ENCODE peak calls at places on chromosomes 4 and X, in six cellular contexts. C, P, Q, J, I and L are unnamed samples.

GRCh38 chr4:14857986-14858385 is 144.3 kb upstream of the CPEB2 start:
- DNase-seq in C (no peak), J (no peak), Q (no peak), I (no peak), P (no peak), L (no peak)

GRCh38 chrX:148698221-148698620 is 197.8 kb downstream of the AFF2 start:
- DNase-seq in P (no peak), I (no peak), C (no peak), Q (no peak), J (no peak), L (no peak)

GRCh38 chrX:23621621-23622265 is 45.5 kb upstream of the PRDX4 start:
- DNase-seq in P (no peak), J (no peak), Q (no peak), C (no peak), I (no peak), L (no peak)

GRCh38 chrX:15151267-15152196 is 118.4 kb downstream of the ASB9 start:
- DNase-seq in J (no peak), P (peak), Q (peak), I (no peak), C (no peak), L (peak)

GRCh38 chr4:75251547-75251946 is 262.7 kb downstream of the RCHY1 start:
- DNase-seq in C (no peak), J (no peak), Q (peak), P (no peak), I (no peak), L (peak)

GRCh38 chr4:649293-649625 is 23.9 kb downstream of the PDE6B start:
- DNase-seq in J (no peak), C (no peak), Q (no peak), I (no peak), P (no peak), L (no peak)

GRCh38 chr4:110614173-110614948 is 8.5 kb downstream of the PITX2 start:
- DNase-seq in J (no peak), Q (no peak), P (no peak), I (no peak), C (no peak), L (no peak)

GRCh38 chr4:61520688-61521160 is 320.6 kb downstream of the ADGRL3 start:
- DNase-seq in Q (no peak), I (peak), J (peak), P (peak), C (no peak), L (no peak)

GRCh38 chr4:140095694-140096482 is 58.1 kb downstream of the MAML3 start:
- DNase-seq in J (peak), Q (no peak), P (peak), I (peak), C (no peak), L (no peak)

GRCh38 chrX:22037225-22037624 is 5.1 kb downstream of the PHEX start:
- DNase-seq in Q (no peak), J (no peak), C (no peak), I (no peak), P (no peak), L (no peak)

GRCh38 chrX:92232182-92232581 is 453.0 kb downstream of the PCDH11X start:
- DNase-seq in J (no peak), I (peak), Q (no peak), P (no peak), C (no peak), L (no peak)
- TF ChIP-seq CTCF in J (no peak), I (peak), Q (peak), P (peak), C (no peak), L (peak)

DNA sequence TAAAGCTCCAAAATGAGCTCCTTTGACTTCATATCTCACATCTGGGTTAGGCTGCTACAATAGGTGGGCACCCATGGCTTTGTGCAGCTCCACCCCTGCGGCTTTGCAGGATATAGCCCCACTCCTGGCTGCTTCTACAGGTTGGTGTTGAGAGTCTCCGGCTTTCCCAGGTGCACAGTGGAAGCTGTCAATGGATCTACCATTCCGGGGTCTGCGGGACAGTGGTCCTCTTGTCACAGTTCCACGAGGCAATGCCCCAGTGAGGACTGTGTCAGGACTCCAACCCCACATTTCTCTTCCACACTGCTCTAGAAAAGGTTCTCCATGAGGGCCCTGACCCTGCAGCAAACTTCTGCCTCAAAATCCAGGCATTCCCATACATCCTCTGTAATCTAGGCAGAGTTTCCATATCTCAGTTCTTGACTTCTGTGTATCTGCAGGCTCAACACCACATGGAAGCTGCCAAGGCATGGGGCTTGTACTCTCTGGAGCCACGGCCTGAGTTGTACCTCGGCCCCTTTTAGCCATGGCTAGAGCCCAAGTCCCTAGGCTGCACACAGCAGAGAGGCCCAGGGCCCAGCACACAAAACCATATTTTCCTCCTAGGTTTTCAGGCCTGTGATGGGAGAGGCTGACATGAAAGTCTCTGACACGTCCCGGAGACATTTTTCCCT is 342.8 kb downstream of the FAM47B start:
- DNase-seq in J (no peak), Q (no peak), C (no peak), P (no peak), I (no peak), L (no peak)
- TF ChIP-seq CTCF in J (no peak), Q (no peak), C (no peak), P (no peak), I (no peak), L (no peak)

GRCh38 chr4:157079441-157079840 is 3.5 kb downstream of the GLRB start:
- DNase-seq in I (no peak), P (no peak), J (no peak), Q (no peak), C (no peak), L (no peak)

GRCh38 chr4:157076578-157076947 is 613 bp downstream of the GLRB start:
- DNase-seq in Q (no peak), P (no peak), C (no peak), J (no peak), I (no peak), L (no peak)

GRCh38 chr4:157075401-157075800 is 549 bp upstream of the GLRB start:
- DNase-seq in P (no peak), Q (no peak), C (no peak), J (no peak), I (no peak), L (no peak)

GRCh38 chr4:157072002-157072401 is 3.9 kb upstream of the GLRB start:
- DNase-seq in J (peak), Q (no peak), I (peak), C (no peak), P (peak), L (no peak)

DNA sequence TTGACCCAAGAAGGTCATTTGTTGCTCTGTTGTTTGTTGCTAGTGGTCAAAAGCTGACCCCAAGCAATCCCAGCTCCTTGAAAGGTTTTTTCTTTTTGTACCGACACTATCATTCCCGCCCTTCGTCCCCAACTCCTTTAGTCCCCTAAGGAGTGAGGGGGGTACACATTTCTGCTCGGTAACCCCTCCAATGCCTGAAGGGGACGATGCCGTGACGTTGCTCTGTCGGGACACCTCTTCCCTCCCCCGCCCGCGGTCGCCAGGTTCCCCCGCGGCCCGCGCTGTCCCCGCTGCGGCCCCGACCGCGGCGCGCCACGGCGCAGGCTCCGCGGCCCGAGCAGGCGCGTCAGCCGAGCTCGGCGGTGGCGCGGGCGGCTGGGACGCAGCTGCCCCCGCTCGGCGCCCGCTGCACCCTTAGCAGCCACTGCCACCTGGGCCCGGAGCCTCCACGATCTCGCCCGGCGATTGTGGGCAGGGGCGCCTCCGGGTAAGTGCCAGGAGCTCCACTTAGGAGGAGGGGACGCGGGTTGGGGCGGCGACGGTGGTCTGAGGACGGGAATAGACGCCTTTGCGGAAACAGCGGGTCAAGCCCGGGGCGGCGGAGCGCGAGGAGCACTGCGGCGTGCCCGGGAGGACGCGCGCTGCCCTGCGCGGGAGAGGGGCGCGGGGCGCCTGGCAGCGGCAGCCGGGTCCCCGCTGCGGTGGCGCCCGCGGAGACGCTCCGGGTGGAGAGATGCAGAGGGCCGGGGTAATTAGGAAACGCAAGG is at the start of gene GLRB:
- DNase-seq in P (peak), Q (no peak), C (no peak), I (peak), J (peak), L (no peak)
- TF ChIP-seq CTCF in P (no peak), Q (no peak), C (no peak), I (no peak), J (no peak), L (no peak)

DNA sequence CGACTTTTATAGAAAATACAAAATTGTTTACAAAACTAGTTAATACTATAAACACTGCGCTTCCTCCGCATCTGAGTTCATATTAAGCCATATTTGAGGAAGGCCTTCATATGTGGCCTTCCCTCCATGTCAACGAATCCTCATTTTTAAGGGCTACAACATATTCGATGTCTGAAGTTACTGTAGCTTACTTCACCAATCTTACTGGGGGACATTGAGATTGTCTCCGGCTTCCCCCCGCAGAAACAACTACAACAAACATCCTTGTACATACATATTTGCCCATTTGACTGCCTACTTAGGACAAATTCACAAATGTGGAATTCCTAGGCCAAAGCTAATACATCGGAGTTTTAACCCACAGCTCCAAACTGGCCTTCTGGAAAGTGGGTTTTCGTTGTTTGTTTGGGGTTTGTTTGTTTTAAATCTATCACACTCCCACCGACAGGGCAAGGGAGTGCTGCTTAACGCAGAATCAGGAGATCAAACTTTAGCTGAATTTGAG is 581 bp upstream of the FAM114A1 start:
- DNase-seq in P (no peak), I (no peak), J (no peak), Q (no peak), C (no peak), L (no peak)
- TF ChIP-seq CTCF in P (no peak), I (no peak), J (no peak), Q (no peak), C (no peak), L (no peak)

DNA sequence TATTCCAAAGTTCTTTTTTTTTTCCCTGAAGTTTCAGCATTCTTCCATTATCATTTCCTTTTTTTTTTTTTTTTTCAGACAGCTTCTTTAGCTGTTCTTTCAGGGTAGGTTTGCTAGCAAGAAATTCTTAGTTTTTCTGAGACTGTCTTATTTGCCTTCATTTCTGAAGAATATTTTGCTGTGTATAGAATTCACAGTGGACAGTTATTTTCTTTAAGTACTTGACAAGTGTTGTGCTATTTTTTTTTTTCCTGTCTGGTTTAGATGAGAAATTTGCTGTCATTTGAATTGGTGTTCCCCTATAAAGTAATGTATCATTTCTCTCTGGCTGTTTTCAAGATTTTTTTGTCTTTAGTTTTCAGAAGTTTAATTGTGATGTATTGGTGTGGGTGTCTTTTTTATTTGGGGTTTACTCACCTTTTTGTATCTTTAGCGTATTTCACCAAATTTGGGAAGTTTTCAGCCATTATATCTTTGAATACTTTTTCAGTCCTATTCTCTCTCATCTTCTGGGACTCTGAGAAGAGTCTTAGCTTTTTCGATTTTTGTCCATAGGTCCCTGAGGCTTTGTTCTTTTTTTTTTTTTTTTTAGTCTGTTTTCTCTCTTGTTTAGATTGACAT is 23.7 kb downstream of the KDM6A start:
- DNase-seq in C (no peak), I (no peak), P (no peak), J (no peak), Q (no peak), L (no peak)
- TF ChIP-seq CTCF in C (no peak), I (no peak), P (no peak), J (no peak), Q (no peak), L (no peak)

GRCh38 chr4:4664234-4664633 is 122.4 kb upstream of the STX18 start:
- DNase-seq in Q (no peak), C (no peak), P (no peak), I (no peak), J (no peak), L (no peak)

GRCh38 chr4:4668355-4669210 is 126.7 kb upstream of the STX18 start:
- DNase-seq in I (no peak), C (no peak), P (no peak), Q (peak), J (no peak), L (peak)

GRCh38 chr4:4667643-4668081 is 125.8 kb upstream of the STX18 start:
- DNase-seq in I (no peak), P (no peak), C (no peak), J (no peak), Q (no peak), L (no peak)

GRCh38 chr4:4666187-4666586 is 124.3 kb upstream of the STX18 start:
- DNase-seq in J (no peak), I (no peak), P (no peak), C (no peak), Q (no peak), L (no peak)

GRCh38 chr4:4666693-4667642 is 125.1 kb upstream of the STX18 start:
- DNase-seq in J (peak), I (no peak), Q (no peak), C (no peak), P (no peak), L (no peak)
- TF ChIP-seq CTCF in J (no peak), I (no peak), Q (no peak), C (no peak), P (no peak), L (no peak)

GRCh38 chr4:119559044-119559647 is 69.5 kb downstream of the PDE5A start:
- DNase-seq in I (peak), C (no peak), J (peak), Q (peak), P (peak), L (no peak)
- TF ChIP-seq CTCF in I (peak), C (peak), J (no peak), Q (peak), P (peak), L (peak)

GRCh38 chr4:157221426-157221894 is 932 bp downstream of the GRIA2 start:
- DNase-seq in C (no peak), Q (no peak), I (no peak), J (peak), P (no peak), L (no peak)

GRCh38 chr4:157223446-157223845 is 2.9 kb downstream of the GRIA2 start:
- DNase-seq in J (no peak), Q (no peak), I (no peak), C (no peak), P (no peak), L (no peak)

GRCh38 chr4:157222764-157223145 is 2.2 kb downstream of the GRIA2 start:
- DNase-seq in C (no peak), J (no peak), Q (no peak), I (no peak), P (no peak), L (no peak)

GRCh38 chr4:157220026-157220881 is at the start of gene GRIA2:
- DNase-seq in P (peak), I (peak), C (no peak), J (peak), Q (no peak), L (no peak)

DNA sequence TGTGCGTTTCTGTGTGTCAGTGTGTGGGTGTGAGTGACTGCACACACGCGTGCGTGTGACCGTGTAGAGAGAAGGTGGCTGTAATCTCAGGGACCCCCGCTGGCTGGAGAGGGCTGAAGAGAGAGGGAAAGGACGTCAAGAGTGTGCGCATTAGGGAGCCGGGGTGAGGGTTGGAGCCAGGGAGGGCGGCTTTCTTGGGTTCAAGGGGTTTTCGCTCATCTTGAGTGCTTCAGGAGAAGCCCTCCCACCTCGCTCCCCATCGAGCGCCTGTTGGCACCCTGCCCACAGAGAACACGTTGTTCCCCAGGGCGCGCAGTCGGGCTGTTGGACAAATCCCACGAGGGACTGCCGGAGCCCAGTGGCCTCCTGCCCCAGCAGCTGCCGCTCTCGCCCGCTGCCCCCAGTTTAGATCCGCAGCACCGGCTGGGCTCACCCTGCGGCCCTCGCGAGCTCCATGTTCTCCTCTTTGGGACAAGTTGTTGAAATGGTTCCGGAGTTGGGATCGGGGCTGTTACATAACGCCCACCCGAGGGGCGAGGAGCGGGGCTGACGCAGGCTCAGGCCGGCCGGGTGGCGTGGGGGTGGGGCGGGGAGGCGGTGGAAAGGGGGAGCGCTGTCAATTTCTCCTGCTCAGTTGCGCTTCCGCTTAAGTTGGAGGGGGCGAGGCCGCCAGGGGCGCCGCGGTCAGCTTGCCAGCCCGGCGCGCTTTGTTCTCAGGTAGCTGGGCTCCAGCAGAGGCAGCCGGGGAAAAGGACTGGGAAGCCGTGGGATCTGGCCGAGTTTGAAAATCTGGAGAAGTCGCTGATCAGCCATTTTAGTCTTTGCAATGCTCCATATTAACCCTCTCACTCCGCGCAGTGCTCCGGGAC is 1.6 kb downstream of the GRIA2 start:
- DNase-seq in P (no peak), C (no peak), Q (no peak), J (peak), I (no peak), L (no peak)
- TF ChIP-seq CTCF in P (no peak), C (no peak), Q (no peak), J (no peak), I (no peak), L (no peak)

GRCh38 chrX:154833746-154834274 is 652 bp downstream of the SMIM9 start:
- DNase-seq in J (no peak), I (no peak), P (no peak), Q (no peak), C (no peak), L (no peak)
- TF ChIP-seq CTCF in J (no peak), I (no peak), P (no peak), Q (no peak), C (no peak), L (no peak)